ENCODE peak calls at places on chromosomes 2 and 18, in ten cellular contexts. T, A, S, U, O, Y, M, P, G and J are unnamed samples.

GRCh38 chr2:217331577-217332139 is 471.8 kb upstream of the TNP1 start:
- DNase-seq in T (no peak), A (no peak), S (no peak), U (peak; percentile 47), O (peak; percentile 95), Y (no peak), M (peak; percentile 82), P (peak; percentile 85), G (no peak), J (no peak)

GRCh38 chr2:173090291-173090877 is 14.7 kb downstream of the MAP3K20 start:
- DNase-seq in T (no peak), A (peak; percentile 54), S (no peak), U (no peak), O (peak; percentile 75), Y (no peak), M (peak; percentile 76), P (no peak), G (no peak), J (no peak)

GRCh38 chr2:32715391-32715841 is 87.6 kb downstream of the TTC27 start:
- DNase-seq in T (no peak), A (no peak), S (no peak), U (no peak), O (peak; percentile 63), Y (no peak), M (peak; percentile 15), P (no peak), G (no peak), J (no peak)

GRCh38 chr2:160325413-160325812 is 125.3 kb upstream of the ITGB6 start:
- DNase-seq in T (no peak), A (no peak), S (no peak), U (no peak), O (no peak), Y (no peak), M (no peak), P (no peak), G (no peak), J (no peak)

GRCh38 chr2:146481629-146482028 is 1363.2 kb upstream of the ACVR2A start:
- DNase-seq in T (no peak), A (no peak), S (no peak), U (no peak), O (peak; percentile 55), Y (no peak), M (peak; percentile 52), P (no peak), G (no peak), J (no peak)

GRCh38 chr2:101717041-101717817 is 19.7 kb downstream of the MAP4K4 start:
- DNase-seq in T (no peak), A (no peak), S (no peak), U (no peak), O (no peak), Y (no peak), M (no peak), P (no peak), G (no peak), J (no peak)

GRCh38 chr2:43127208-43127940 is 99.0 kb downstream of the ZFP36L2 start:
- DNase-seq in T (peak; percentile 97), A (peak; percentile 73), S (peak; percentile 85), U (peak; percentile 70), O (no peak), Y (no peak), M (no peak), P (peak; percentile 72), G (peak; percentile 81), J (peak; percentile 83)

GRCh38 chr18:50507120-50507590 is 52.7 kb upstream of the MAPK4 start:
- DNase-seq in T (no peak), A (peak; percentile 55), S (no peak), U (peak; percentile 52), O (no peak), Y (no peak), M (no peak), P (peak; percentile 59), G (peak; percentile 72), J (no peak)

GRCh38 chr2:121276341-121276740 is 8.7 kb downstream of the TFCP2L1 start:
- DNase-seq in T (no peak), A (no peak), S (no peak), U (no peak), O (no peak), Y (no peak), M (no peak), P (no peak), G (peak; percentile 26), J (no peak)

GRCh38 chr2:89811295-89811694 is 1119.8 kb downstream of the RPIA start:
- DNase-seq in T (no peak), A (no peak), S (no peak), U (no peak), O (no peak), Y (no peak), M (no peak), P (no peak), G (no peak), J (no peak)
- H3K9me3 ChIP-seq in T (peaks cover 11% of the 10 kb centered on the region), A (peaks cover 53% of the 10 kb centered on the region), S (peaks cover 10% of the 10 kb centered on the region), U (no peaks in the 10 kb centered on the region), O (peaks cover 54% of the 10 kb centered on the region), Y (no peaks in the 10 kb centered on the region), M (peaks cover 32% of the 10 kb centered on the region), P (peaks cover 3% of the 10 kb centered on the region), G (peaks cover 61% of the 10 kb centered on the region), J (peaks cover 7% of the 10 kb centered on the region)

DNA sequence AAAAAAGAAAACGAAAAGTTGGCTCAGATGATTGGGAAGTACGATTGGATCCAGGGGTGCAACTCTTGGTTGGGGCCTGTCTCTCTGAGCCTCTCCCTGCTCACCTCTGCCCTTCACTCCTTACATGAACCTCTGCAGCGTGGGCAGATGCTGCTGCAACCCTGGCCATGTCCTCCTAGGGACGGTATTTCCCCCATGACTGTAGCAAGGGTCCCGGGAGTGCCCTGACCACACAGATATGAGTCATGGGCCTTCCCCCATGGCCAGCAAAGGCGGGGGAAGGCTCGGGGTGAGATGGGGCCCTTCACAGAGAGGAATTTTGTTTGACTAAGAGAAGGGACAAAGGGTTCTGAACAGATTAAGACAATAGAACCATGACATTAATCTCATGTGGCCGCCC is 129.0 kb downstream of the NCK2 start:
- DNase-seq in T (no peak), A (peak; percentile 47), S (peak; percentile 35), U (peak; percentile 42), O (peak; percentile 84), Y (no peak), M (peak; percentile 89), P (peak; percentile 29), G (no peak), J (no peak)
- TF ChIP-seq CTCF in T (no peak), A (no peak), S (no peak), U (no peak), O (no peak), Y (no peak), M (no peak), P (no peak), G (no peak), J (no peak)

GRCh38 chr2:127796389-127796788 is 14.6 kb downstream of the WDR33 start:
- DNase-seq in T (no peak), A (no peak), S (no peak), U (no peak), O (no peak), Y (no peak), M (no peak), P (no peak), G (no peak), J (no peak)

GRCh38 chr2:127790694-127791529 is 20.1 kb downstream of the WDR33 start:
- DNase-seq in T (no peak), A (no peak), S (no peak), U (no peak), O (no peak), Y (no peak), M (no peak), P (no peak), G (no peak), J (no peak)

DNA sequence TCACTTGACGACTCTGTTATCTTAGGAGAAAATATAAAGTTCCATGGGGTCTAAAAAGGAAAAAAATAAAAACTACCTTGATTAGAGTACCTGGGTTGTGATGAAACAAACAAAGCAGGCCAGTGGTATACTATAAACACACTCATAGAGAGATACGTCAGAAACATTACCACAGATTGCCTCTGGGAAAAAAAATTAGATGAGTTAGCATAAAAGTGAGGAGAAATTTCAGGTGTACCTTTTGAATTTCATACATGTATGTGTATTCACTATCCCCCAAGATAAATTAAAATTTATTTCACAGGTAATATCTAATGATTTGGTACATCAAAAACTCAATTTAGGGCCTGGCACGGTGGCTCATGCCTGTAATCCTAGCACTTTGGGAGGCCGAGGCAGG is 18.2 kb downstream of the WDR33 start:
- DNase-seq in T (no peak), A (no peak), S (no peak), U (no peak), O (no peak), Y (no peak), M (no peak), P (no peak), G (no peak), J (no peak)
- H3K9me3 ChIP-seq in T (no peaks in the 10 kb centered on the region), A (no peaks in the 10 kb centered on the region), S (no peaks in the 10 kb centered on the region), U (no peaks in the 10 kb centered on the region), O (no peaks in the 10 kb centered on the region), Y (no peaks in the 10 kb centered on the region), M (no peaks in the 10 kb centered on the region), P (no peaks in the 10 kb centered on the region), G (no peaks in the 10 kb centered on the region), J (no peaks in the 10 kb centered on the region)

GRCh38 chr18:76435321-76435989 is 59.6 kb downstream of the ZNF516 start:
- DNase-seq in T (no peak), A (no peak), S (no peak), U (no peak), O (no peak), Y (no peak), M (no peak), P (no peak), G (no peak), J (no peak)
- TF ChIP-seq CTCF in T (no peak), A (no peak), S (no peak), U (no peak), O (no peak), Y (no peak), M (no peak), P (no peak), G (no peak), J (no peak)

DNA sequence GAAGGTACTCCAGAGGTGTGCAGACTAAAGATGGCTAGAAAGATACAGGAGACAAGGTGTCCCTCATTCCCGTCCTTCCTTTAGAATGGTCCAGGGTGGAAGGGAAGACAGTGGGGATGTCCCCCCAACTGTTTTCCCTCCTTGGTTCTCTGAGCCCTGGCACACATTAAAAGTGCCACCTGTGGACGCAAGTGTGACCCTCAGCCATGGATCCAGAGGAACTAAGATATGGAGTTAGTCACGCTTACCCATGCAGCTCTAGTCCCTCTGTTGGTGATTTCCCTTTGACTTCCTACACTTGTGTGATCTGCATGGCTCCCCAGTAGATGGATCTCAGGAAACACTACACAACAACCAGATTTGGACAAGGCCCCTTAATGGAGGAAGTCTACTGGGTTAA is 113.1 kb upstream of the SRD5A2 start:
- DNase-seq in T (no peak), A (no peak), S (no peak), U (no peak), O (peak; percentile 13), Y (no peak), M (no peak), P (peak; percentile 14), G (no peak), J (no peak)
- H3K9me3 ChIP-seq in T (peaks cover 6% of the 10 kb centered on the region), A (peaks cover 46% of the 10 kb centered on the region), S (peaks cover 24% of the 10 kb centered on the region), U (no peaks in the 10 kb centered on the region), O (peaks cover 27% of the 10 kb centered on the region), Y (no peaks in the 10 kb centered on the region), M (peaks cover 16% of the 10 kb centered on the region), P (peaks cover 46% of the 10 kb centered on the region), G (peaks cover 44% of the 10 kb centered on the region), J (peaks cover 6% of the 10 kb centered on the region)

DNA sequence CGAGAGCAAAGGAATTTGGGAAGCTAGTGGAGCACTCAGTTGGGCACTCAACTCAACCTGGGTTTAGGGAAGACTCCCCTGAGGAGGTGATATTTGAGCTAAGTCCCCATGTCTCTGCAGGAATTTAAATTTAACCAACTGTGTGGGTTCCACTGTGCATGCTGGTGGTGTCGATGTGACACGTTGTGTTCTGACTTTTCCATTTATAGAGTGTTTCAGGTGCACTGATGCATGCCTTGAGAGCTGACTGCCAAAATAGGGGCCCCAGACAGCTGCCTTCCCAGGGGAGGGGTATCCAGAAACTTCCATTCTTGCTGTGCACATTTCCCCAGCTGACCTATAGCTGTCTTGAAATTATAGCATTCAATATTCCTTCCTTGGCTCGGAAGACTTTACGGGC is 63.7 kb upstream of the BCL2L11 start:
- DNase-seq in T (no peak), A (no peak), S (no peak), U (no peak), O (no peak), Y (no peak), M (no peak), P (no peak), G (no peak), J (no peak)
- TF ChIP-seq CTCF in T (no peak), A (no peak), S (no peak), U (no peak), O (no peak), Y (no peak), M (no peak), P (no peak), G (no peak), J (no peak)